ENCODE peak calls at places on chromosomes 6 and 20, in ten cellular contexts. T is AG04450, E is BJ, R is mammary epithelial cell, U is HFFc6, D is foreskin fibroblast, A is fibroblast of the aortic adventitia, H is foreskin keratinocyte, G is hepatocyte, Z is WTC11. Y is an unnamed sample.

GRCh38 chr20:50987493-50988210 is 29.0 kb downstream of the MOCS3 start:
- DNase-seq in T (peak; percentile 81), E (peak; percentile 44), R (peak; percentile 80), U (peak; percentile 83), D (peak; percentile 78), A (peak; percentile 94), H (peak; percentile 75), G (peak; percentile 92), Z (peak; percentile 69), Y (peak; percentile 84)

GRCh38 chr6:113019176-113019575 is 672.0 kb downstream of the RFPL4B start:
- DNase-seq in T (no peak), E (no peak), R (no peak), U (no peak), D (no peak), A (no peak), H (no peak), G (no peak), Z (no peak), Y (no peak)

GRCh38 chr6:42925248-42925857 is 3.9 kb upstream of the CNPY3 start:
- DNase-seq in T (no peak), E (no peak), R (no peak), U (no peak), D (no peak), A (no peak), H (no peak), G (no peak), Z (peak; percentile 30), Y (no peak)

GRCh38 chr6:30802731-30803130 is 58.4 kb upstream of the IER3 start:
- DNase-seq in T (no peak), E (no peak), R (peak; percentile 54), U (no peak), D (no peak), A (no peak), H (no peak), G (no peak), Z (no peak), Y (no peak)

GRCh38 chr20:5674176-5674660 is 76.0 kb upstream of the SHLD1 start:
- DNase-seq in T (no peak), E (no peak), R (peak; percentile 90), U (no peak), D (no peak), A (no peak), H (peak; percentile 89), G (no peak), Z (no peak), Y (no peak)

GRCh38 chr20:18218249-18218648 is 70.1 kb upstream of the ZNF133 start:
- DNase-seq in T (no peak), E (no peak), R (no peak), U (no peak), D (no peak), A (no peak), H (no peak), G (no peak), Z (no peak), Y (no peak)

GRCh38 chr6:152207915-152208714 is 400.6 kb downstream of the ESR1 start:
- DNase-seq in T (no peak), E (no peak), R (no peak), U (no peak), D (no peak), A (no peak), H (no peak), G (no peak), Z (no peak), Y (no peak)

GRCh38 chr20:8209061-8209460 is 77.0 kb downstream of the PLCB1 start:
- DNase-seq in T (no peak), E (no peak), R (no peak), U (no peak), D (peak; percentile 2), A (peak; percentile 43), H (no peak), G (no peak), Z (no peak), Y (no peak)

GRCh38 chr6:147837540-147837939 is 329.1 kb downstream of the SAMD5 start:
- DNase-seq in T (no peak), E (no peak), R (no peak), U (no peak), D (no peak), A (no peak), H (peak; percentile 54), G (no peak), Z (no peak), Y (no peak)

DNA sequence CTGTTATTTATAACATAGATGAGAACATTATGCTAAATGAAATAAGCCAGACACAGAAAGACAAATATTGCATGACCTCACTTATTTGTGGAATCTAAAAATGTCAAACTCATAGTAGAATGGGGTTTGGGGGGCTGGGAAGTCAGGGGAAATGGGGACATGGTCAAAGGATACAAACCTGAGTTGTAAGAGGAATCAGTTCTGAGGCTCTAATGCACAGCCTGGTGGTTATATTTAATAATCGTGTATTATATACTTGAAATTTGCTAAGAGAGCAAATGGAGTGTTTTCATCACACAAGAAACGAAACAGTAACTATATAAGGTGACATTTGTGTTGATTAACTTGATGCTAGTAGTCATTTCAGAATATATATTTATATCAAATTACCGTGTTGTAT is 40.8 kb upstream of the GFOD1 start:
- DNase-seq in T (no peak), E (no peak), R (no peak), U (no peak), D (no peak), A (no peak), H (no peak), G (no peak), Z (no peak), Y (no peak)
- TF ChIP-seq CTCF in T (no peak), E (no peak), R (peak; percentile 21), U (peak; percentile 26), D (no peak), A (no peak), H (peak; percentile 34), G (no peak), Z (no peak), Y (no peak)

GRCh38 chr20:49792611-49793010 is 20.0 kb upstream of the SLC9A8 start:
- DNase-seq in T (no peak), E (no peak), R (no peak), U (no peak), D (no peak), A (no peak), H (no peak), G (no peak), Z (no peak), Y (no peak)

GRCh38 chr20:49787371-49788357 is 25.0 kb upstream of the SLC9A8 start:
- DNase-seq in T (no peak), E (no peak), R (no peak), U (no peak), D (no peak), A (no peak), H (no peak), G (no peak), Z (no peak), Y (no peak)

GRCh38 chr20:49791165-49791564 is 21.5 kb upstream of the SLC9A8 start:
- DNase-seq in T (no peak), E (no peak), R (no peak), U (no peak), D (no peak), A (no peak), H (no peak), G (no peak), Z (no peak), Y (no peak)

GRCh38 chr20:49792006-49792405 is 20.6 kb upstream of the SLC9A8 start:
- DNase-seq in T (no peak), E (no peak), R (no peak), U (no peak), D (no peak), A (no peak), H (no peak), G (no peak), Z (no peak), Y (no peak)

GRCh38 chr20:49790077-49790798 is 22.4 kb upstream of the SLC9A8 start:
- DNase-seq in T (peak; percentile 59), E (peak; percentile 59), R (no peak), U (peak; percentile 88), D (peak; percentile 60), A (peak; percentile 86), H (no peak), G (peak; percentile 65), Z (peak; percentile 33), Y (no peak)
- TF ChIP-seq CTCF in T (no peak), E (no peak), R (no peak), U (no peak), D (no peak), A (no peak), H (no peak), G (no peak), Z (no peak), Y (no peak)

DNA sequence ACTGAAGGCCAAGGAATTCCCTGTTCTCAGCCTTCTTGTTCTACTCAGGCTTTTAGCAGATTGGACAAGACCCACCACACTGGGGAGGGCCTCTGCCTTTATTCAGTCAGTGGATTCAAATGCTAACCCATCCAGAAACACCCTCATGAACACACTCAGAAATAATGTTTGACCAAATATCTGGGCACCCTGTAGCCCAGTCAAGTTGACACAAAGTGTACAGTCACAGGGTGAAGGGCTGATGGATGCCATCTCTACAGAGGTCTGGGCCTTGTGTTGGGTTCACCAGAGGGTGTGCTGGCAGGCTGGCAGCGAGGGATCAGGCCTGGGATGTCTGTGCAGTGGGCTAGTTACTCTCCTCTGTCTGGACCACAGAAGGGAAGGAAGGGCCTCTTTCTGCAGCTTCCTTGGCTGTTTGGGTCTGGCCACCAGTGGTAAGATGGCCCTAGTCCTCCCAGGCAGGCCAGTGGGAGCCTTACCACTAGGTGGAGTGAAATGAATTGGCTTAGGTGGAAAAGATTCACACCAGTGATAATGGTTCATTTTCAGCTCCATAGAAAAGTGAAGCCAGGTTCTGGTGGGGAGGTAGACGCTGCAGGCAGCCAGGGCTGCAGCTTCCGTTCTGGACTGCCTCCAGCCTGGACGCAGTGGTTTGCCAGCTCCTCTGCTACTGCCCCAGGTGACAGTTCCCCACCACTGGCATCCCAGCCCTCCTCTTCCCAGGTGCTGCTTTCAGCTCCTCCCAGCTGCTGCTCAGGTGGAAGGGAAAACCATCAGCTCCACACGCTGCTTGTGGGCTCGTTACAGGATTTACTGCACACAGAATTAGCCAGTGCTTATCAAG is 9.2 kb downstream of the TUBB2A start:
- DNase-seq in T (no peak), E (no peak), R (no peak), U (no peak), D (no peak), A (no peak), H (no peak), G (no peak), Z (no peak), Y (no peak)
- TF ChIP-seq CTCF in T (no peak), E (no peak), R (peak; percentile 23), U (peak; percentile 32), D (no peak), A (no peak), H (peak; percentile 28), G (no peak), Z (no peak), Y (no peak)

DNA sequence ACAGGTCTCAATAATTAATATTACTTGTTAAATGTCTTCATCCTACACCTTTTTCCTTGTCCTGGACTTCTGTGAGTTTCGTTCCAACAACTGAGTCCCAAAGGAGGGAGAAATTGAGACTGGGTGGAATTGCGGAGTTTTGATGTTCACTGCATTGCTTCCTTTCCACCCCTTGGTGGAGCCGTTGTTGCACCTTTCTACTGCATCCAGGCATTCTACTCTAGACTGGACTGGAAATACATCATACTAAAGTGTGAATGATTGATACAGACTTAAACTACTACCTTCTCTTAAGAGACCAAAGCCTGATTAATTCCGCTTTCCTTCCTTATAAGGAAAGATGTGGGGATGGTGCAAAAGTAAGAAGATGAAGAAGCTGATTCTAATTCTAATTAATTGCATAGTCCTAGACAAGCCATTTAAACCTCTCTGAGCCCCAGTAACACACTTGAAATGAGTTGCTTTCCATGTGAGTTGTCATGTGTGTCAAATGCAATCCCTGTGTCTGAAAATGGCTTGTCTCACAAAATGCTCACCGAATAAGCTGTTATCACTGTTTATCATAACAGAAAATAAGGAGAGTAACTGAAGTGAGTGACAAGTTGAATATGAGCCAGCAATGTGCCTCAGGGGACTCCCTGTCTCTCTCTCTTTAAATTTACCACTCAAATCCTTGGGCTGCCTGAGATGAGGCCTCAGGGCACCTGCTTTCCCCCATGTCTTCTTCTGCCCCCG is 338.3 kb upstream of the CHD6 start:
- DNase-seq in T (no peak), E (no peak), R (no peak), U (no peak), D (no peak), A (no peak), H (no peak), G (peak; percentile 44), Z (peak; percentile 29), Y (no peak)
- TF ChIP-seq CTCF in T (peak; percentile 17), E (no peak), R (no peak), U (peak; percentile 20), D (no peak), A (no peak), H (peak; percentile 23), G (peak; percentile 62), Z (peak; percentile 53), Y (peak; percentile 78)

Y was measured in neural crest cell.